ENCODE peak calls at places on chromosomes 7 and 10, in six cellular contexts. Q, A, Y, I, H and C are unnamed samples.

GRCh38 chr7:48094861-48095293 is 5.8 kb downstream of the UPP1 start:
- DNase-seq in A (no peak), Q (no peak), Y (no peak), I (no peak), H (no peak), C (no peak)

GRCh38 chr10:75405201-75406143 is 3.9 kb upstream of the ZNF503 start:
- DNase-seq in Y (no peak), H (no peak), I (no peak), A (peak), Q (no peak), C (no peak)

GRCh38 chr10:109851595-109851994 is 71.7 kb downstream of the XPNPEP1 start:
- DNase-seq in A (no peak), Q (no peak), H (no peak), Y (no peak), I (peak), C (no peak)

GRCh38 chr10:132522521-132523411 is 14.8 kb upstream of the INPP5A start:
- DNase-seq in Y (no peak), I (no peak), H (no peak), A (no peak), Q (no peak), C (no peak)

GRCh38 chr7:106313456-106313891 is 28.7 kb upstream of the NAMPT start:
- DNase-seq in H (no peak), I (peak), A (no peak), Q (peak), Y (no peak), C (no peak)

GRCh38 chr10:74255214-74255613 is 104.2 kb downstream of the ADK start:
- DNase-seq in H (no peak), A (no peak), Q (no peak), Y (no peak), I (no peak), C (peak)

GRCh38 chr7:33129806-33130153 is 416 bp downstream of the BBS9 start:
- DNase-seq in I (no peak), A (no peak), Q (no peak), H (no peak), Y (no peak), C (peak)

GRCh38 chr10:29810816-29811215 is 176.0 kb upstream of the SVIL start:
- DNase-seq in I (no peak), H (no peak), Q (no peak), A (no peak), Y (no peak), C (no peak)

GRCh38 chr10:123862421-123863188 is 29.0 kb downstream of the CPXM2 start:
- DNase-seq in A (no peak), Y (no peak), H (no peak), I (no peak), Q (no peak), C (no peak)

GRCh38 chr10:21162948-21163347 is 265.8 kb upstream of the NEBL start:
- DNase-seq in Q (no peak), Y (no peak), I (no peak), H (no peak), A (no peak), C (no peak)

GRCh38 chr10:91758303-91759146 is 39.7 kb upstream of the TNKS2 start:
- DNase-seq in H (peak), I (peak), Q (peak), Y (peak), A (peak), C (peak)

GRCh38 chr7:1663857-1664651 is 6.0 kb upstream of the ELFN1 start:
- DNase-seq in Q (no peak), I (no peak), A (no peak), H (no peak), Y (no peak), C (no peak)

GRCh38 chr7:42671627-42672026 is 240.2 kb downstream of the C7orf25 start:
- DNase-seq in Q (no peak), I (no peak), Y (no peak), H (no peak), A (no peak), C (peak)

GRCh38 chr7:106968160-106968559 is 76.3 kb upstream of the PRKAR2B start:
- DNase-seq in A (no peak), H (no peak), Y (no peak), Q (no peak), I (no peak), C (no peak)

GRCh38 chr10:87734987-87735827 is 75.5 kb downstream of the PAPSS2 start:
- DNase-seq in Q (peak), A (peak), I (peak), Y (no peak), H (peak), C (peak)

GRCh38 chr10:125985557-125986246 is 89.3 kb downstream of the FANK1 start:
- DNase-seq in I (no peak), Q (no peak), H (no peak), Y (no peak), A (no peak), C (no peak)

GRCh38 chr10:131271195-131271880 is 40.2 kb downstream of the TCERG1L start:
- DNase-seq in Y (no peak), I (no peak), A (no peak), Q (no peak), H (no peak), C (no peak)

GRCh38 chr7:141074162-141074989 is 512 bp downstream of the TMEM178B start:
- DNase-seq in I (no peak), Y (no peak), A (no peak), H (no peak), Q (peak), C (no peak)

GRCh38 chr7:111370002-111370401 is 192.3 kb downstream of the IMMP2L start:
- DNase-seq in Q (no peak), Y (no peak), H (no peak), I (no peak), A (no peak), C (no peak)

GRCh38 chr10:95613330-95613729 is 43.2 kb downstream of the ALDH18A1 start:
- DNase-seq in I (no peak), H (no peak), Q (no peak), A (peak), Y (no peak), C (no peak)

GRCh38 chr10:76962851-76963250 is 674.8 kb downstream of the KCNMA1 start:
- DNase-seq in Q (no peak), A (no peak), I (no peak), H (no peak), Y (no peak), C (no peak)

GRCh38 chr10:62044569-62044968 is 143.1 kb downstream of the ARID5B start:
- DNase-seq in A (no peak), I (peak), Y (no peak), H (no peak), Q (no peak), C (no peak)

GRCh38 chr7:6615853-6616555 is 594 bp downstream of the ZNF853 start:
- DNase-seq in A (peak), H (no peak), Y (no peak), Q (no peak), I (no peak), C (no peak)

GRCh38 chr7:22979861-22980260 is 34.1 kb downstream of the HYCC1 start:
- DNase-seq in Q (no peak), Y (no peak), I (no peak), A (no peak), H (no peak), C (no peak)

GRCh38 chr10:68239596-68240150 is 7.8 kb upstream of the ATOH7 start:
- DNase-seq in Y (no peak), H (no peak), Q (no peak), A (no peak), I (no peak), C (no peak)

GRCh38 chr7:152354061-152354460 is 81.7 kb downstream of the KMT2C start:
- DNase-seq in A (peak), Y (no peak), H (no peak), I (no peak), Q (no peak), C (no peak)

GRCh38 chr7:111827863-111828504 is 265.7 kb upstream of the IMMP2L start:
- DNase-seq in A (no peak), Q (peak), I (peak), Y (no peak), H (no peak), C (no peak)

GRCh38 chr7:135147899-135148721 is at the start of gene TMEM140:
- DNase-seq in I (peak), A (peak), Y (peak), H (peak), Q (peak), C (no peak)

GRCh38 chr7:37193087-37193774 is 255.4 kb downstream of the ELMO1 start:
- DNase-seq in Q (no peak), I (peak), Y (no peak), A (no peak), H (peak), C (no peak)

GRCh38 chr10:51297438-51297837 is 223.2 kb downstream of the PRKG1 start:
- DNase-seq in A (no peak), Q (no peak), I (peak), H (no peak), Y (no peak), C (no peak)

GRCh38 chr7:85070967-85071628 is 115.8 kb downstream of the SEMA3D start:
- DNase-seq in A (no peak), I (no peak), Q (no peak), Y (no peak), H (no peak), C (no peak)

GRCh38 chr10:132489053-132489703 is 48.4 kb upstream of the INPP5A start:
- DNase-seq in A (no peak), H (no peak), I (no peak), Q (no peak), Y (no peak), C (no peak)

GRCh38 chr7:343227-343822 is 53.4 kb downstream of the FOXL3 start:
- DNase-seq in Q (no peak), H (peak), Y (no peak), I (no peak), A (peak), C (no peak)

GRCh38 chr7:340979-341694 is 51.2 kb downstream of the FOXL3 start:
- DNase-seq in Y (no peak), Q (no peak), H (no peak), A (no peak), I (no peak), C (no peak)

GRCh38 chr7:340200-340937 is 50.4 kb downstream of the FOXL3 start:
- DNase-seq in H (no peak), A (no peak), Q (no peak), I (no peak), Y (no peak), C (no peak)

GRCh38 chr7:342681-343216 is 52.8 kb downstream of the FOXL3 start:
- DNase-seq in Q (no peak), H (no peak), Y (no peak), I (no peak), A (no peak), C (no peak)

GRCh38 chr7:341841-342638 is 52.1 kb downstream of the FOXL3 start:
- DNase-seq in I (no peak), Y (no peak), Q (no peak), A (peak), H (no peak), C (no peak)
- TF ChIP-seq MYC in I (no peak), Y (no peak), Q (no peak), A (peak), H (no peak), C (no peak)

GRCh38 chr7:100053201-100053600 is 3.6 kb downstream of the ZSCAN21 start:
- DNase-seq in Y (no peak), H (peak), Q (peak), I (peak), A (peak), C (peak)
- TF ChIP-seq MYC in Y (no peak), H (no peak), Q (no peak), I (no peak), A (no peak), C (no peak)

GRCh38 chr10:128130051-128130450 is 3.8 kb upstream of the MKI67 start:
- DNase-seq in Y (no peak), I (peak), H (no peak), A (peak), Q (no peak), C (peak)
- TF ChIP-seq MYC in Y (no peak), I (no peak), H (no peak), A (no peak), Q (no peak), C (no peak)

GRCh38 chr7:31095286-31096197 is 43.4 kb downstream of the ADCYAP1R1 start:
- DNase-seq in Q (no peak), A (no peak), I (no peak), Y (no peak), H (no peak), C (no peak)

GRCh38 chr7:31094271-31094670 is 42.2 kb downstream of the ADCYAP1R1 start:
- DNase-seq in Y (no peak), I (no peak), A (no peak), Q (no peak), H (no peak), C (no peak)

GRCh38 chr7:31096882-31097258 is 44.8 kb downstream of the ADCYAP1R1 start:
- DNase-seq in I (no peak), A (no peak), Q (no peak), Y (no peak), H (no peak), C (no peak)

GRCh38 chr7:31098606-31099360 is 46.7 kb downstream of the ADCYAP1R1 start:
- DNase-seq in Y (no peak), A (no peak), I (no peak), Q (no peak), H (no peak), C (no peak)

GRCh38 chr7:31096198-31096881 is 44.2 kb downstream of the ADCYAP1R1 start:
- DNase-seq in A (no peak), Q (no peak), H (no peak), Y (no peak), I (no peak), C (no peak)
- TF ChIP-seq MYC in A (no peak), Q (no peak), H (no peak), Y (no peak), I (no peak), C (no peak)